ENCODE peak calls at places on chromosomes 3 and 15, in six cellular contexts. T is fibroblast of lung, I is astrocyte of the spinal cord, Q is fibroblast of pulmonary artery, A is H1, G is foreskin fibroblast. J is an unnamed sample.

GRCh38 chr3:40309925-40310635 is 573 bp downstream of the EIF1B start:
- DNase-seq in T (peak), I (peak), Q (peak), A (peak), G (no peak), J (no peak)

GRCh38 chr3:178084938-178085816 is 451.1 kb upstream of the KCNMB2 start:
- DNase-seq in T (peak), I (peak), Q (peak), A (peak), G (peak), J (no peak)

GRCh38 chr15:67224889-67225288 is 29.6 kb downstream of the AAGAB start:
- DNase-seq in T (no peak), I (no peak), Q (no peak), A (no peak), G (no peak), J (no peak)

GRCh38 chr3:125681146-125681545 is 85.8 kb upstream of the OSBPL11 start:
- DNase-seq in T (no peak), I (no peak), Q (no peak), A (no peak), G (no peak), J (no peak)

GRCh38 chr3:119314821-119315220 is 20.6 kb downstream of the ARHGAP31 start:
- DNase-seq in T (no peak), I (no peak), Q (peak), A (no peak), G (no peak), J (no peak)

GRCh38 chr3:30486386-30486785 is 120.0 kb upstream of the TGFBR2 start:
- DNase-seq in T (no peak), I (no peak), Q (no peak), A (no peak), G (no peak), J (no peak)

GRCh38 chr15:76059320-76060097 is at the start of gene TMEM266:
- DNase-seq in T (peak), I (peak), Q (no peak), A (peak), G (peak), J (peak)

GRCh38 chr15:83087535-83087934 is 19.9 kb upstream of the TM6SF1 start:
- DNase-seq in T (no peak), I (no peak), Q (no peak), A (no peak), G (no peak), J (no peak)

GRCh38 chr3:5391226-5391625 is 203.7 kb downstream of the EDEM1 start:
- DNase-seq in T (no peak), I (no peak), Q (no peak), A (no peak), G (no peak), J (no peak)

GRCh38 chr3:108406661-108407206 is 103.7 kb downstream of the MYH15 start:
- DNase-seq in T (peak), I (peak), Q (peak), A (no peak), G (peak), J (no peak)

GRCh38 chr3:82020282-82020681 is 258.8 kb upstream of the GBE1 start:
- DNase-seq in T (no peak), I (no peak), Q (no peak), A (no peak), G (no peak), J (no peak)

GRCh38 chr15:39321977-39322376 is 258.9 kb upstream of the THBS1 start:
- DNase-seq in T (peak), I (no peak), Q (peak), A (no peak), G (no peak), J (no peak)

DNA sequence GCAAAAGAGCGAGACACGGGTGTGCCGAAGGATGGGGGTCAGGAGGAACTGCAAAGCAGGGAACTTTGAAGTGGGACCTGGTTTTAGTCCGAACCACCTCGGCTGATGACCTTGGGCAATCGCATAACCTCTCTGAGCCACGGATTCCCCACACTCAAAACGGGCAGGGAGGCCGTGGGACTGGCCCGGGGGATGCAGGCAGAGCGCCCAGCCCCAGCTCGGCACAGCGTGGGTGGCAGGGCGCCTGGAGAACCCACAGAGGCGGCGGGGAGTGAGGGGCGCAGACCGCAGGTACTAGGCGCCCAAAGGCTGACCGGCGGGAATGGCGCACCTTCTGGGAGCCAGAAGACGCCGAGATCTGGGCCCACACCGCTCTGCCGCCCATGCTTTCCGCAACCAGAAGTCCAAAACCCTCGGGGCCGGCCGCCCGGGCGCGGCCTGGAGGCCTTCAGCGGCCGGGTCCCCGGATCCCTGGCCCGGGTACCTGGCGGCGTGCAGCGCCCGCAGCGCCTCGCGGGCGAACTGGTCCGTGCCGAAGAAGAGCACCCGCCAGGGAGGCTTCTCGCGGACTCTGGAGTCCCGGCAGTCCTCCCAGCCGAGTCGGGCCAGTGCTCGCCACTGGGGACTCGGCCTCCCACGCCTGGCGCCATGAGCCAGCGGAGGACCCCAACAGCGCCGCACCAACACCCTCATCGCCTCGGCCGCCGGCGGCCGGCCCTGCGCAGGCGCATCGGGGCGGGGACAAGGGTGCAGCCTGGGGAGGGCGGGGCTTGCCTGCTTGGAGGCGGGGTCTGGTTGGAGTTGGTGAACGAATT is at the start of gene MTFMT:
- DNase-seq in T (peak), I (peak), Q (peak), A (peak), G (peak), J (peak)
- TF ChIP-seq CTCF in T (no peak), I (no peak), Q (no peak), A (no peak), G (no peak), J (no peak)

DNA sequence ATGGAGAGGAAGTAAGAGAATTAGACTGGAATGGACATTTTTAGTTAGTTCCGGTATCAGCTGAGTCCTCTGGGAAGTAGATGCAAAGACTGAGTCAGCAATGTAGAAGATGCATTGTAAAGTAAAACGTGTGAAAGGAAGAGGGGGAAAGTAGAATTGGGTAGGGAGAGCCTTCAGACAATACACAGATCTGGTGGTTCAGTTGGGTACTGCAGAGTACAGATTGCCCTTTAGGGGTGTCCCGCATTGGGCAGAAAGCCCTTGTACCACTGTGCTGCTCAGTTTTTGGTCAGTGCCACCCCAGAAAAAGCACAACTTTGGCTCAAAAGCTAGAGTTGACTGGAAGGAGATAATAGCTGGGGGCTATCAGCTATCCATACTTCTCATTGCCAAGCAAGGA is 247.4 kb downstream of the KBTBD8 start:
- DNase-seq in T (no peak), I (no peak), Q (no peak), A (no peak), G (no peak), J (no peak)
- TF ChIP-seq CTCF in T (no peak), I (no peak), Q (no peak), A (peak), G (no peak), J (no peak)

DNA sequence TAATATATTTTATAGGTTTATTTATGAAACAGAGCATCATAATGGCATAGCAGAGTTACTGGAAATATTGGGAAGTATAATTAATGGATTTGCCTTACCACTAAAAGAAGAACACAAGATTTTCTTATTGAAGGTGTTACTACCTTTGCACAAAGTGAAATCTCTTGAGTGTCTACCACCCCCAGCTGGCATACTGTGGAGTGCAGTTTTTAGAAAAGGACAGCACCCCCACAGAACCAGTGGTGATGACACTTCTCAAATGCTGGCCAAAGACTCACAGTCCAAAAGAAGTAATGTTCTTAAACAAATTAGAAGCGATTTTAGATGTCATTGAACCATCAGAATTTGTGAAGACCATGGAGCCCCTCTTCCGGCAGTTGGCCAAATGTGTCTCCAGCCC is 58.1 kb downstream of the DNAH1 start:
- DNase-seq in T (no peak), I (no peak), Q (no peak), A (no peak), G (no peak), J (no peak)
- TF ChIP-seq CTCF in T (no peak), I (no peak), Q (no peak), A (no peak), G (no peak), J (no peak)

GRCh38 chr15:63461230-63461629 is 43.2 kb upstream of the USP3 start:
- DNase-seq in T (no peak), I (peak), Q (peak), A (peak), G (no peak), J (no peak)
- TF ChIP-seq CTCF in T (peak), I (peak), Q (peak), A (peak), G (no peak), J (no peak)

DNA sequence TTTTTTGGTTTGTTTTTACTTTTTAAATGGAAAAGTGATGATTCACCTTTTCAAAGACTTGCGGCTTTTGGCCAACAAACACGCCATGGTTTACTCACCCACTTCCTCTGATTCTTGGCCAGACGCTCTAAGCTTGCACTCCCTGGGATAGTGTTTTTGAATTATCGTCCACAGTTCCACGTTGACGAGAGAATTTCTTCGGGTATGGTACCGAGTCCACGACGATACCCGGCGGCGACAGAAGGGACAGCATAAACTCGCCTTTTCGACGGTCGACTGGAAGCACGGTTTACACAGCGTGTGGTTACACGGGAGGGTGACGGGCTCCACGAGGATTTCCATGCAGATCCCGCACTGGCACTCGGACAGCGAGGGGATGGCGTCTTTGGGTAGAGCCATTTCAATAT is 790 bp downstream of the RNF168 start:
- DNase-seq in T (peak), I (peak), Q (peak), A (no peak), G (peak), J (peak)
- TF ChIP-seq CTCF in T (no peak), I (no peak), Q (no peak), A (no peak), G (no peak), J (no peak)

GRCh38 chr15:89130194-89130593 is 41.9 kb downstream of the ABHD2 start:
- DNase-seq in T (no peak), I (no peak), Q (no peak), A (no peak), G (no peak), J (peak)

GRCh38 chr15:89127054-89127702 is 38.9 kb downstream of the ABHD2 start:
- DNase-seq in T (no peak), I (no peak), Q (no peak), A (no peak), G (no peak), J (no peak)

GRCh38 chr15:89129123-89129815 is 41.0 kb downstream of the ABHD2 start:
- DNase-seq in T (peak), I (no peak), Q (peak), A (peak), G (no peak), J (peak)

GRCh38 chr15:89128320-89129122 is 40.3 kb downstream of the ABHD2 start:
- DNase-seq in T (no peak), I (no peak), Q (no peak), A (no peak), G (no peak), J (no peak)

DNA sequence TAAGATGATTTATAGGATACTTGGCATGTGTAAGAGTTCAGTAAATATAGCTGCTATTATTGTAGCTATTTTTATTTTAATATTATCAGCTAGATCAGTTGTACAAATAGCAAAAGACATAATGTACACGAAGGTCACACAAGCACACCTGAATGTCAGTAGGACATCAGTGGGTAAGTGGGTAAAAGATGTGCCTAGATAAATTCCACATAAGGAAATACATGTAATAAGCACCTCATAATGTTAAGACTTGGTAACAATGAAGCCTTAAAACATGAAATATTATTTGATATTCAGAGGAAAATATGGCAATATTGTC is 41.5 kb downstream of the ABHD2 start:
- DNase-seq in T (no peak), I (no peak), Q (no peak), A (no peak), G (no peak), J (no peak)
- TF ChIP-seq CTCF in T (no peak), I (no peak), Q (no peak), A (no peak), G (no peak), J (no peak)

DNA sequence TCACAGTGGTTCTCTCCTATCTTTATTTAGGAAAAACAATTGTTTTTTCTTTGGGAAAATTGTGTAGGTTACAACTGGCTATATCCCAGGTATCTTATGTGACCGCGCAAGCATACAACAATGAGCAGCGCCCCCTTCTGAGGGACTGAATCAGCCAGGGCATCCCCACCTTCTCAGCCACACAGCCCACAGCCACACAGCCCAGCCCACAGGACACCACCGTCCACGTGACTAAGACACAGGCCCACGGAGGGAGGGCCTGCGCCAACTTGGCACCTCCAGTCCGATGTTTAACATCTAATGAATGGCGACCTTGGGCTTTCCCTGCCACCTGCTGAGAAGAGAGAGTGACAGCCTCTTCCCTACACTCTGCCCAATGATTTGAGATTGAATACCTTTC is 68.1 kb downstream of the ATP10A start:
- DNase-seq in T (no peak), I (no peak), Q (no peak), A (peak), G (no peak), J (peak)
- TF ChIP-seq CTCF in T (no peak), I (no peak), Q (no peak), A (peak), G (no peak), J (no peak)

J was measured in natural killer cell.